ENCODE peak calls at places on chromosomes 7 and 10, in ten cellular contexts. S is CD8-positive, alpha-beta memory T cell; P is mesendoderm; V is stimulated activated CD4-positive, alpha-beta T cell treated with anti-CD3 and anti-CD28 coated beads, TNF-alpha, amount 100 ng/mL, for 24 hours; N is NCI-H345; T is activated naive CD4-positive, alpha-beta T cell treated with Interleukin-2 at 50 U/mL for 16 hours; C is fibroblast of pulmonary artery; D is dorsolateral prefrontal cortex; U is HS-27A; Q is MCF 10A. Y is an unnamed sample.

GRCh38 chr10:91555455-91555854 is 77.4 kb downstream of the PPP1R3C start:
- DNase-seq in S (no peak), P (no peak), V (no peak), N (no peak), T (no peak), C (no peak), D (no peak), U (no peak), Q (no peak), Y (no peak)

GRCh38 chr10:125057158-125058001 is 103.0 kb downstream of the CTBP2 start:
- DNase-seq in S (no peak), P (peak), V (no peak), N (no peak), T (no peak), C (peak), D (peak), U (no peak), Q (no peak), Y (peak)

GRCh38 chr7:3895341-3895740 is 594.3 kb downstream of the SDK1 start:
- DNase-seq in S (no peak), P (no peak), V (no peak), N (no peak), T (no peak), C (no peak), D (no peak), U (no peak), Q (no peak), Y (no peak)

GRCh38 chr10:10599994-10600393 is 417.7 kb upstream of the CELF2 start:
- DNase-seq in S (no peak), P (no peak), V (no peak), N (no peak), T (no peak), C (no peak), D (no peak), U (no peak), Q (no peak), Y (no peak)

GRCh38 chr10:129741978-129742741 is 221.9 kb downstream of the EBF3 start:
- DNase-seq in S (no peak), P (no peak), V (no peak), N (no peak), T (no peak), C (no peak), D (no peak), U (no peak), Q (no peak), Y (no peak)

GRCh38 chr7:129560831-129561230 is 50.7 kb upstream of the NRF1 start:
- DNase-seq in S (no peak), P (no peak), V (no peak), N (no peak), T (no peak), C (no peak), D (no peak), U (no peak), Q (no peak), Y (no peak)

GRCh38 chr10:132329565-132330485 is 2.2 kb upstream of the LRRC27 start:
- DNase-seq in S (peak), P (peak), V (no peak), N (no peak), T (peak), C (peak), D (no peak), U (no peak), Q (peak), Y (peak)

GRCh38 chr7:156055206-156055822 is 243.1 kb upstream of the SHH start:
- DNase-seq in S (no peak), P (no peak), V (no peak), N (no peak), T (no peak), C (no peak), D (no peak), U (no peak), Q (no peak), Y (no peak)

GRCh38 chr10:117168729-117169128 is 28.6 kb upstream of the KCNK18 start:
- DNase-seq in S (no peak), P (no peak), V (no peak), N (no peak), T (no peak), C (no peak), D (no peak), U (no peak), Q (no peak), Y (no peak)

GRCh38 chr10:33277135-33277536 is 57.3 kb downstream of the NRP1 start:
- DNase-seq in S (no peak), P (no peak), V (no peak), N (no peak), T (no peak), C (peak), D (no peak), U (no peak), Q (no peak), Y (peak)

GRCh38 chr7:151839511-151839921 is 37.4 kb downstream of the PRKAG2 start:
- DNase-seq in S (no peak), P (no peak), V (no peak), N (no peak), T (no peak), C (no peak), D (no peak), U (no peak), Q (no peak), Y (no peak)

GRCh38 chr7:2008936-2009540 is 223.7 kb downstream of the MAD1L1 start:
- DNase-seq in S (no peak), P (no peak), V (no peak), N (no peak), T (no peak), C (no peak), D (peak), U (no peak), Q (no peak), Y (no peak)

GRCh38 chr7:110766874-110767273 is 324.1 kb upstream of the LRRN3 start:
- DNase-seq in S (no peak), P (no peak), V (no peak), N (no peak), T (no peak), C (no peak), D (no peak), U (no peak), Q (no peak), Y (no peak)

GRCh38 chr10:43801137-43801536 is 152.5 kb upstream of the ZNF32 start:
- DNase-seq in S (no peak), P (no peak), V (no peak), N (no peak), T (no peak), C (no peak), D (no peak), U (no peak), Q (no peak), Y (no peak)

GRCh38 chr7:114519215-114519614 is 104.6 kb downstream of the FOXP2 start:
- DNase-seq in S (no peak), P (no peak), V (no peak), N (no peak), T (no peak), C (peak), D (no peak), U (no peak), Q (no peak), Y (no peak)

GRCh38 chr10:34063592-34063991 is 729.1 kb upstream of the NRP1 start:
- DNase-seq in S (no peak), P (no peak), V (no peak), N (no peak), T (no peak), C (no peak), D (no peak), U (no peak), Q (no peak), Y (no peak)

GRCh38 chr10:91632671-91633550 is at the start of gene PPP1R3C:
- DNase-seq in S (no peak), P (peak), V (peak), N (peak), T (peak), C (peak), D (peak), U (peak), Q (peak), Y (peak)

GRCh38 chr10:103145860-103146466 is 47.1 kb downstream of the NT5C2 start:
- DNase-seq in S (no peak), P (no peak), V (no peak), N (no peak), T (no peak), C (peak), D (no peak), U (peak), Q (peak), Y (peak)

GRCh38 chr7:137003071-137003470 is 134.6 kb downstream of the CHRM2 start:
- DNase-seq in S (no peak), P (no peak), V (no peak), N (no peak), T (no peak), C (no peak), D (no peak), U (no peak), Q (no peak), Y (no peak)

GRCh38 chr10:24526085-24526649 is 197.5 kb downstream of the ARHGAP21 start:
- DNase-seq in S (no peak), P (no peak), V (no peak), N (no peak), T (no peak), C (no peak), D (no peak), U (no peak), Q (no peak), Y (no peak)

GRCh38 chr7:15780271-15780670 is 93.8 kb upstream of the MEOX2 start:
- DNase-seq in S (no peak), P (peak), V (no peak), N (no peak), T (no peak), C (peak), D (no peak), U (no peak), Q (no peak), Y (peak)

GRCh38 chr7:98287486-98287959 is 6.0 kb downstream of the BRI3 start:
- DNase-seq in S (no peak), P (peak), V (no peak), N (peak), T (no peak), C (no peak), D (no peak), U (no peak), Q (peak), Y (no peak)

GRCh38 chr7:43391518-43391917 is 191.4 kb upstream of the STK17A start:
- DNase-seq in S (no peak), P (peak), V (no peak), N (no peak), T (no peak), C (no peak), D (no peak), U (no peak), Q (no peak), Y (no peak)

GRCh38 chr10:129945941-129946760 is 17.9 kb downstream of the EBF3 start:
- DNase-seq in S (no peak), P (no peak), V (no peak), N (no peak), T (no peak), C (peak), D (no peak), U (no peak), Q (no peak), Y (peak)

GRCh38 chr7:117088623-117089199 is 135.4 kb downstream of the ST7 start:
- DNase-seq in S (no peak), P (no peak), V (no peak), N (peak), T (no peak), C (no peak), D (no peak), U (no peak), Q (no peak), Y (no peak)

GRCh38 chr7:8229927-8230326 is 32.0 kb downstream of the ICA1 start:
- DNase-seq in S (no peak), P (no peak), V (no peak), N (no peak), T (no peak), C (no peak), D (no peak), U (no peak), Q (no peak), Y (no peak)

GRCh38 chr7:36283711-36284130 is 105.9 kb upstream of the ANLN start:
- DNase-seq in S (no peak), P (no peak), V (no peak), N (no peak), T (no peak), C (no peak), D (no peak), U (no peak), Q (no peak), Y (no peak)

GRCh38 chr7:111735661-111736323 is 173.5 kb upstream of the IMMP2L start:
- DNase-seq in S (peak), P (peak), V (peak), N (peak), T (peak), C (peak), D (no peak), U (no peak), Q (peak), Y (peak)

GRCh38 chr10:130771491-130771890 is 540.0 kb downstream of the TCERG1L start:
- DNase-seq in S (no peak), P (no peak), V (no peak), N (no peak), T (no peak), C (no peak), D (peak), U (no peak), Q (no peak), Y (no peak)

GRCh38 chr10:88991900-88992237 is 1.3 kb downstream of the FAS start:
- DNase-seq in S (no peak), P (no peak), V (no peak), N (no peak), T (no peak), C (no peak), D (no peak), U (no peak), Q (no peak), Y (no peak)

GRCh38 chr10:37146443-37146842 is 21.0 kb downstream of the ANKRD30A start:
- DNase-seq in S (no peak), P (no peak), V (no peak), N (no peak), T (no peak), C (no peak), D (no peak), U (no peak), Q (no peak), Y (no peak)

GRCh38 chr10:70827358-70827757 is 11.6 kb downstream of the SGPL1 start:
- DNase-seq in S (no peak), P (no peak), V (no peak), N (no peak), T (no peak), C (no peak), D (no peak), U (no peak), Q (no peak), Y (no peak)

GRCh38 chr7:118129037-118129436 is 54.9 kb upstream of the LSM8 start:
- DNase-seq in S (no peak), P (no peak), V (no peak), N (no peak), T (no peak), C (no peak), D (no peak), U (no peak), Q (no peak), Y (no peak)

GRCh38 chr10:96387601-96388000 is 28.8 kb upstream of the OPALIN start:
- DNase-seq in S (no peak), P (no peak), V (no peak), N (no peak), T (no peak), C (no peak), D (no peak), U (no peak), Q (no peak), Y (no peak)

GRCh38 chr10:58998924-58999713 is 177.3 kb upstream of the PHYHIPL start:
- DNase-seq in S (no peak), P (no peak), V (no peak), N (no peak), T (no peak), C (no peak), D (peak), U (no peak), Q (no peak), Y (no peak)

GRCh38 chr7:24715661-24716479 is 41.4 kb downstream of the GSDME start:
- DNase-seq in S (no peak), P (peak), V (no peak), N (no peak), T (no peak), C (peak), D (no peak), U (no peak), Q (peak), Y (peak)

GRCh38 chr10:62019685-62020361 is 118.3 kb downstream of the ARID5B start:
- DNase-seq in S (no peak), P (no peak), V (no peak), N (no peak), T (no peak), C (no peak), D (no peak), U (no peak), Q (no peak), Y (peak)

GRCh38 chr10:110226555-110226925 is 19.1 kb downstream of the MXI1 start:
- DNase-seq in S (peak), P (peak), V (peak), N (peak), T (peak), C (peak), D (peak), U (no peak), Q (peak), Y (peak)

GRCh38 chr10:60942604-60943269 is 1.2 kb downstream of the RHOBTB1 start:
- DNase-seq in S (no peak), P (no peak), V (no peak), N (no peak), T (peak), C (peak), D (peak), U (no peak), Q (no peak), Y (peak)

Y was measured in dermis blood vessel endothelial cell.